ENCODE peak calls at places on chromosomes 5 and 9, in five cellular contexts. Z is anterior cingulate cortex, A is left colon, B is RCC 7860, F is AG08395. P is an unnamed sample.

GRCh38 chr5:154857091-154857533 is 1.3 kb upstream of the CNOT8 start:
- DNase-seq in Z (no peak), A (no peak), B (no peak), F (peak), P (no peak)

GRCh38 chr9:89999534-90000370 is 394.9 kb downstream of the GADD45G start:
- DNase-seq in Z (peak), A (peak), B (no peak), F (peak), P (peak)

GRCh38 chr9:90965911-90966290 is 164.3 kb downstream of the SYK start:
- DNase-seq in Z (no peak), A (no peak), B (no peak), F (no peak), P (no peak)

GRCh38 chr9:79604921-79605562 is 33.3 kb downstream of the TLE4 start:
- DNase-seq in Z (no peak), A (no peak), B (no peak), F (no peak), P (no peak)

GRCh38 chr9:105418588-105419108 is 29.2 kb upstream of the FSD1L start:
- DNase-seq in Z (no peak), A (no peak), B (no peak), F (no peak), P (no peak)

GRCh38 chr9:76607730-76608475 is 148.9 kb downstream of the GCNT1 start:
- DNase-seq in Z (no peak), A (no peak), B (no peak), F (no peak), P (no peak)

GRCh38 chr5:176438959-176439757 is 9.0 kb upstream of the FAF2 start:
- DNase-seq in Z (no peak), A (no peak), B (peak), F (peak), P (no peak)

GRCh38 chr5:86613459-86613858 is 4.3 kb upstream of the COX7C start:
- DNase-seq in Z (no peak), A (no peak), B (no peak), F (no peak), P (no peak)

GRCh38 chr9:110932883-110933282 is 105.4 kb downstream of the LPAR1 start:
- DNase-seq in Z (no peak), A (no peak), B (no peak), F (peak), P (no peak)

GRCh38 chr5:126122942-126123341 is 300.3 kb upstream of the GRAMD2B start:
- DNase-seq in Z (no peak), A (no peak), B (no peak), F (no peak), P (no peak)

GRCh38 chr9:76403352-76403751 is 9.1 kb upstream of the RFK start:
- DNase-seq in Z (no peak), A (no peak), B (peak), F (peak), P (no peak)

GRCh38 chr9:7211657-7212056 is 453.9 kb downstream of the KDM4C start:
- DNase-seq in Z (no peak), A (no peak), B (no peak), F (no peak), P (no peak)

GRCh38 chr9:136201609-136202448 is 3.1 kb downstream of the LHX3 start:
- DNase-seq in Z (no peak), A (no peak), B (no peak), F (peak), P (no peak)

GRCh38 chr9:90961375-90961774 is 159.8 kb downstream of the SYK start:
- DNase-seq in Z (no peak), A (no peak), B (no peak), F (peak), P (no peak)

GRCh38 chr5:109016300-109016699 is 268.6 kb downstream of the FER start:
- DNase-seq in Z (no peak), A (no peak), B (no peak), F (no peak), P (no peak)